ENCODE peak calls at places on chromosomes 2 and 18, in eight cellular contexts. N is upper lobe of right lung; K is iris pigment epithelial cell; T is pancreas; Z is stimulated activated CD4-positive, alpha-beta T cell treated with anti-CD3 and anti-CD28 coated beads, Interleukin-2, amount 100 ng/mL, for 48 hours; P is CD8-positive, alpha-beta T cell; W is ureter; Y is heart left ventricle. S is an unnamed sample.

GRCh38 chr2:170817247-170817998 is 736 bp downstream of the GAD1 start:
- DNase-seq in N (no peak), K (peak), T (no peak), Z (no peak), P (no peak), W (no peak), Y (no peak), S (no peak)

GRCh38 chr2:200966770-200967169 is 3.3 kb upstream of the ORC2 start:
- DNase-seq in N (no peak), K (peak), T (no peak), Z (no peak), P (no peak), W (no peak), Y (no peak), S (no peak)

GRCh38 chr18:5029622-5030021 is 167.4 kb downstream of the AKAIN1 start:
- DNase-seq in N (no peak), K (no peak), T (no peak), Z (no peak), P (no peak), W (no peak), Y (no peak), S (no peak)

GRCh38 chr18:58768293-58768974 is 96.2 kb upstream of the ZNF532 start:
- DNase-seq in N (peak), K (peak), T (peak), Z (peak), P (peak), W (peak), Y (peak), S (peak)

GRCh38 chr18:29234751-29235150 is 1057.8 kb upstream of the CDH2 start:
- DNase-seq in N (no peak), K (no peak), T (no peak), Z (no peak), P (no peak), W (no peak), Y (no peak), S (no peak)

GRCh38 chr2:226803410-226803809 is 3.8 kb upstream of the IRS1 start:
- DNase-seq in N (no peak), K (no peak), T (no peak), Z (no peak), P (no peak), W (no peak), Y (no peak), S (no peak)

GRCh38 chr2:238240761-238241711 is 1.2 kb upstream of the HES6 start:
- DNase-seq in N (peak), K (peak), T (peak), Z (no peak), P (no peak), W (no peak), Y (peak), S (no peak)

GRCh38 chr18:55607763-55608162 is 19.8 kb upstream of the TCF4 start:
- DNase-seq in N (no peak), K (no peak), T (no peak), Z (no peak), P (no peak), W (no peak), Y (no peak), S (no peak)

GRCh38 chr2:10584242-10584753 is 105.5 kb downstream of the NOL10 start:
- DNase-seq in N (no peak), K (no peak), T (no peak), Z (no peak), P (no peak), W (no peak), Y (no peak), S (no peak)

GRCh38 chr2:171923206-171923605 is 945 bp downstream of the HAT1 start:
- DNase-seq in N (peak), K (peak), T (peak), Z (no peak), P (no peak), W (no peak), Y (peak), S (no peak)

GRCh38 chr2:145380436-145381017 is 860.6 kb upstream of the ZEB2 start:
- DNase-seq in N (no peak), K (peak), T (no peak), Z (no peak), P (no peak), W (no peak), Y (no peak), S (no peak)

GRCh38 chr2:2291500-2292260 is 39.4 kb downstream of the MYT1L start:
- DNase-seq in N (no peak), K (no peak), T (peak), Z (no peak), P (no peak), W (no peak), Y (no peak), S (no peak)

GRCh38 chr18:32425466-32425865 is 45.2 kb downstream of the GAREM1 start:
- DNase-seq in N (no peak), K (peak), T (no peak), Z (no peak), P (no peak), W (no peak), Y (no peak), S (no peak)

GRCh38 chr2:2866459-2866858 is 511.2 kb downstream of the EIPR1 start:
- DNase-seq in N (no peak), K (no peak), T (no peak), Z (no peak), P (no peak), W (no peak), Y (no peak), S (no peak)

GRCh38 chr2:241509408-241509784 is 1.0 kb upstream of the STK25 start:
- DNase-seq in N (no peak), K (no peak), T (no peak), Z (no peak), P (no peak), W (no peak), Y (no peak), S (no peak)

GRCh38 chr18:513826-514530 is 13.5 kb upstream of the COLEC12 start:
- DNase-seq in N (no peak), K (no peak), T (no peak), Z (no peak), P (no peak), W (no peak), Y (no peak), S (no peak)

GRCh38 chr2:26805241-26805676 is 19.4 kb downstream of the CENPA start:
- DNase-seq in N (no peak), K (peak), T (no peak), Z (no peak), P (no peak), W (no peak), Y (no peak), S (no peak)

GRCh38 chr2:127072380-127072779 is 34.6 kb downstream of the BIN1 start:
- DNase-seq in N (no peak), K (no peak), T (no peak), Z (no peak), P (no peak), W (no peak), Y (no peak), S (no peak)

GRCh38 chr2:239464166-239465016 is 63.6 kb upstream of the HDAC4 start:
- DNase-seq in N (peak), K (no peak), T (no peak), Z (no peak), P (no peak), W (peak), Y (no peak), S (peak)

GRCh38 chr2:184689633-184690032 is 91.3 kb downstream of the ZNF804A start:
- DNase-seq in N (no peak), K (peak), T (no peak), Z (no peak), P (no peak), W (no peak), Y (no peak), S (no peak)

GRCh38 chr2:240436626-240437180 is 1.2 kb downstream of the GPC1 start:
- DNase-seq in N (peak), K (peak), T (peak), Z (no peak), P (peak), W (no peak), Y (peak), S (no peak)

GRCh38 chr18:57728941-57729511 is 74.1 kb downstream of the ATP8B1 start:
- DNase-seq in N (no peak), K (no peak), T (no peak), Z (no peak), P (no peak), W (peak), Y (no peak), S (no peak)

GRCh38 chr2:170836027-170836426 is 19.3 kb downstream of the GAD1 start:
- DNase-seq in N (no peak), K (no peak), T (no peak), Z (no peak), P (no peak), W (no peak), Y (no peak), S (no peak)

GRCh38 chr2:54960118-54960517 is 90.1 kb downstream of the RTN4 start:
- DNase-seq in N (no peak), K (no peak), T (no peak), Z (no peak), P (no peak), W (no peak), Y (no peak), S (no peak)

GRCh38 chr2:162118166-162119031 is 33.6 kb downstream of the GCG start:
- DNase-seq in N (no peak), K (peak), T (no peak), Z (no peak), P (no peak), W (no peak), Y (peak), S (no peak)

GRCh38 chr2:126655500-126656310 is at the start of gene GYPC:
- DNase-seq in N (peak), K (peak), T (peak), Z (no peak), P (peak), W (peak), Y (peak), S (peak)

GRCh38 chr2:160429248-160430000 is 64.2 kb downstream of the RBMS1 start:
- DNase-seq in N (no peak), K (peak), T (no peak), Z (no peak), P (no peak), W (no peak), Y (no peak), S (no peak)

GRCh38 chr2:95287336-95287735 is 9.8 kb upstream of the KCNIP3 start:
- DNase-seq in N (no peak), K (no peak), T (no peak), Z (no peak), P (no peak), W (no peak), Y (no peak), S (no peak)

GRCh38 chr2:36352024-36352398 is 3.6 kb upstream of the CRIM1 start:
- DNase-seq in N (no peak), K (peak), T (no peak), Z (no peak), P (no peak), W (no peak), Y (no peak), S (no peak)

GRCh38 chr2:143762176-143762928 is 633.1 kb downstream of the ARHGAP15 start:
- DNase-seq in N (no peak), K (no peak), T (no peak), Z (no peak), P (no peak), W (no peak), Y (no peak), S (no peak)

GRCh38 chr2:124136110-124136509 is 111.0 kb downstream of the CNTNAP5 start:
- DNase-seq in N (no peak), K (no peak), T (no peak), Z (no peak), P (no peak), W (no peak), Y (no peak), S (no peak)

GRCh38 chr18:57980573-57981348 is 63.3 kb upstream of the NEDD4L start:
- DNase-seq in N (no peak), K (no peak), T (no peak), Z (no peak), P (no peak), W (no peak), Y (no peak), S (no peak)

GRCh38 chr2:29879456-29879855 is 41.9 kb downstream of the ALK start:
- DNase-seq in N (no peak), K (no peak), T (no peak), Z (no peak), P (no peak), W (no peak), Y (no peak), S (no peak)

S was measured in type B pancreatic cell.